ENCODE peak calls at places on chromosomes 1 and 21, in seven cellular contexts. C, N, V, Y, K, I and R are unnamed samples.

GRCh38 chr1:56389813-56390539 is 189.4 kb downstream of the PLPP3 start:
- DNase-seq in C (no peak), N (no peak), V (no peak), Y (no peak), K (no peak), I (no peak), R (no peak)

GRCh38 chr1:54353959-54354358 is 52.2 kb downstream of the SSBP3 start:
- DNase-seq in C (no peak), N (no peak), V (no peak), Y (no peak), K (no peak), I (no peak), R (no peak)

GRCh38 chr1:218164111-218164929 is 120.8 kb upstream of the RRP15 start:
- DNase-seq in C (no peak), N (peak; percentile 37), V (no peak), Y (no peak), K (no peak), I (no peak), R (no peak)

GRCh38 chr1:161287482-161288054 is 22.2 kb downstream of the MPZ start:
- DNase-seq in C (no peak), N (no peak), V (no peak), Y (no peak), K (no peak), I (no peak), R (no peak)

GRCh38 chr1:202162049-202162417 is 1.6 kb upstream of the PTPN7 start:
- DNase-seq in C (no peak), N (peak; percentile 32), V (no peak), Y (no peak), K (no peak), I (peak; percentile 85), R (no peak)

GRCh38 chr1:93051961-93052360 is 27.1 kb upstream of the MTF2 start:
- DNase-seq in C (no peak), N (no peak), V (no peak), Y (no peak), K (no peak), I (peak; percentile 73), R (no peak)

GRCh38 chr1:193185861-193186714 is at the start of gene B3GALT2:
- DNase-seq in C (peak; percentile 63), N (peak; percentile 32), V (no peak), Y (no peak), K (no peak), I (peak; percentile 26), R (no peak)

GRCh38 chr21:36966846-36967657 is 583 bp upstream of the HLCS start:
- DNase-seq in C (no peak), N (no peak), V (no peak), Y (no peak), K (no peak), I (peak; percentile 31), R (no peak)

GRCh38 chr1:202154766-202155477 is 5.5 kb downstream of the PTPN7 start:
- DNase-seq in C (no peak), N (peak; percentile 59), V (no peak), Y (no peak), K (peak; percentile 49), I (peak; percentile 84), R (no peak)

GRCh38 chr1:183185941-183186490 is at the start of gene LAMC2:
- DNase-seq in C (peak; percentile 67), N (peak; percentile 77), V (no peak), Y (peak; percentile 71), K (peak; percentile 66), I (no peak), R (no peak)

GRCh38 chr1:89922911-89923310 is 72.0 kb upstream of the ZNF326 start:
- DNase-seq in C (no peak), N (no peak), V (no peak), Y (no peak), K (no peak), I (no peak), R (no peak)

GRCh38 chr1:21663251-21663950 is 5.8 kb downstream of the RAP1GAP start:
- DNase-seq in C (peak; percentile 40), N (no peak), V (no peak), Y (peak; percentile 40), K (peak; percentile 20), I (no peak), R (no peak)

GRCh38 chr1:110130113-110130591 is 17.9 kb downstream of the UBL4B start:
- DNase-seq in C (no peak), N (no peak), V (no peak), Y (no peak), K (no peak), I (no peak), R (no peak)

GRCh38 chr1:163258181-163258580 is 55.5 kb upstream of the RGS5 start:
- DNase-seq in C (no peak), N (no peak), V (no peak), Y (no peak), K (no peak), I (no peak), R (no peak)

GRCh38 chr1:8078176-8078671 is 52.1 kb upstream of the ERRFI1 start:
- DNase-seq in C (no peak), N (no peak), V (no peak), Y (no peak), K (no peak), I (peak; percentile 14), R (no peak)

GRCh38 chr1:169321539-169321938 is 46.1 kb downstream of the NME7 start:
- DNase-seq in C (no peak), N (no peak), V (no peak), Y (no peak), K (no peak), I (no peak), R (no peak)

GRCh38 chr21:44492572-44493385 is 37.5 kb downstream of the LRRC3 start:
- DNase-seq in C (no peak), N (no peak), V (no peak), Y (no peak), K (no peak), I (no peak), R (no peak)

GRCh38 chr1:55334140-55334539 is 119.0 kb upstream of the USP24 start:
- DNase-seq in C (no peak), N (no peak), V (no peak), Y (no peak), K (no peak), I (peak; percentile 9), R (no peak)

GRCh38 chr1:40564913-40565312 is 33.5 kb downstream of the ZNF684 start:
- DNase-seq in C (no peak), N (no peak), V (no peak), Y (no peak), K (no peak), I (no peak), R (no peak)

GRCh38 chr1:91829293-91830153 is 56.4 kb downstream of the TGFBR3 start:
- DNase-seq in C (no peak), N (no peak), V (no peak), Y (no peak), K (no peak), I (no peak), R (no peak)

GRCh38 chr1:91831132-91831930 is 54.6 kb downstream of the TGFBR3 start:
- DNase-seq in C (peak; percentile 75), N (peak; percentile 30), V (no peak), Y (no peak), K (no peak), I (no peak), R (no peak)

GRCh38 chr1:91828583-91829281 is 57.2 kb downstream of the TGFBR3 start:
- DNase-seq in C (no peak), N (no peak), V (no peak), Y (no peak), K (no peak), I (no peak), R (no peak)

GRCh38 chr1:91828007-91828321 is 58.0 kb downstream of the TGFBR3 start:
- DNase-seq in C (no peak), N (no peak), V (no peak), Y (no peak), K (no peak), I (peak; percentile 18), R (no peak)

GRCh38 chr1:91830242-91831131 is 55.5 kb downstream of the TGFBR3 start:
- DNase-seq in C (peak; percentile 85), N (peak; percentile 67), V (no peak), Y (peak; percentile 76), K (no peak), I (no peak), R (no peak)
- TF ChIP-seq CTCF in C (no peak), N (no peak), V (peak; percentile 21), Y (no peak), K (no peak), I (no peak), R (no peak)

DNA sequence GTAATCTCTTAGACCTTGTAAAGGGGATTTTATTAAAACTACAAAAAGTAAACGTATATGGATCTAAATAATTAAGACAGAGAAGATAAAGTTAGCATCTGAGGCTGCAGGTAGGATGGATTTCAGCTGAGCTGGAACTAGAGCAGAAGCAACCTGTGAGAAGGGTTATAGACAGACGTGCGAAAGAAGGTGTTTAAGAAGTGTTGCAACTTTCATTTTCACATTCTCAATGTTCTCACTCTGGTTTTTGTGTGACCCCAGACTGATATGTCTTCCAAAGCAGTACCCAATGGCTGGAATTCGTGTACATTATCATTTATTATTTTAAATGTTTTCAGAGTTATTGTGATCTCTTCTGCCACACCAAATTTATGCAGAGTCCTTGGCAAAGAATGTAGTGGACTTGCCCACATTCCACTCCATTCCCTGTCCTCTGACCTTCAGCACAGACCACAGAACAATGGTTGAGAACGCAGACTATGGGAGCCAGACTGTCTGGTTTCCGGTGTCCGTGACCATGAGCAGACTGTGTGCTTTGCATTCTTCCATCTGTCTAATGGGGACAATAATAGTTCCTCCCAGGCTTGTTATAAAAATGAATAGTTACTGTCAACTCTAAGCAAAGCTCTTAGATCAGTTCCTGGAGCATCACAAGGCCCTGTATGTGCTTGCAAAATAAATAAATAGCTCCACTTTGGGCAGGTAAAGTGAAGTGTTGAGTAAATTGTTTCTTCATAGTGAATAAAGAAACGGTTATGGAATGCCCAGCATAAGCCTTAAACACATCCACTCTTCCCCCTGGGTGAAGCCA is 140.6 kb upstream of the SAMSN1 start:
- DNase-seq in C (no peak), N (no peak), V (no peak), Y (no peak), K (no peak), I (no peak), R (no peak)
- H3K4me3 ChIP-seq in C (no peak overlapping the region), N (no peak overlapping the region), V (no peak overlapping the region), Y (no peak overlapping the region), K (no peak overlapping the region), I (no peak overlapping the region), R (no peak overlapping the region)

DNA sequence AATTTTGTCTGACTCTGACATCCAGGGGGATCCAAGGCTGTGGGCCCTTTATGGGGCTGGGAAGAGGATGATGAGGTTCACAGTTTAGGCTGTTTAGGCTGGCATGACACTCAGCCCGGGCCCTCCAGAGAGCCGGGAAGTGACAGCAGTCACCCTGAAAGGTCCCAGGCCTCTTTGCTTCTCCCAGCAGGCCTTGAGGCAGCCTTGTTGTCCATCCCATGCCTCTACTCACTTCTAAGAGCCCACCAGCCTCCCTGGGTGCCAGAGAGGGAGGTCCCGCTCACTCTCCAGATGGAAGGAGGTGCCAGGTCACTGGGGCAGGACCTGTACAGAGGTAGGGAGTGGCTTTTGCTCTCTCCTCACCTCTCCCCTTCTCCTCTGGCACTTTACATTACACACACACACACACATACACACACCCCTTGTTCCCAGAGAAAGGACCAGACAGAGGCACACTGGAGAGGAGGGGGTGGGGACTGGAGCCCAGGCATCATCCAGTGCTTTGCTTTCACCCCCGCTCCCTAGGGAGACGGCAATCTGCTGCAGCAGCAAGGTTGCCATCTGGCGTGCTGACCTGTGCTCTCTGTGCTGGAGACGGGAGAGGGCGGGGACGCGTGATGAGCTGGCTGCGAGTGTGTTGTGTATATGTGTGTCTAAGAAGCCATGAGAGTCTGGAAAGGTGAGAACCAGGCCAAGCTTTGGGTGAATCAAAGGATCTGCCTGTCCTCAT is 4.6 kb downstream of the KLHDC8A start:
- DNase-seq in C (no peak), N (peak; percentile 66), V (no peak), Y (no peak), K (peak; percentile 38), I (peak; percentile 20), R (no peak)
- TF ChIP-seq POLR2AphosphoS5 in C (no peak), N (no peak), V (no peak), Y (no peak), K (no peak), I (no peak), R (no peak)

GRCh38 chr21:34846214-34846575 is 177.4 kb downstream of the CLIC6 start:
- DNase-seq in C (no peak), N (no peak), V (peak; percentile 73), Y (no peak), K (no peak), I (no peak), R (no peak)
- TF ChIP-seq CTCF in C (no peak), N (no peak), V (no peak), Y (no peak), K (no peak), I (no peak), R (no peak)